ENCODE peak calls at places on chromosomes 7 and 10, in six cellular contexts. O is epithelial cell of proximal tubule, I is posterior cingulate gyrus, T is H9, W is RWPE1, Y is DMS153. E is an unnamed sample.

GRCh38 chr10:75956624-75957023 is 525.2 kb downstream of the LRMDA start:
- DNase-seq in O (no peak), I (no peak), T (no peak), W (no peak), Y (no peak), E (no peak)

GRCh38 chr7:32900415-32900814 is 8.9 kb upstream of the KBTBD2 start:
- DNase-seq in O (no peak), I (no peak), T (no peak), W (no peak), Y (no peak), E (no peak)

GRCh38 chr7:118349604-118350003 is 125.1 kb downstream of the ANKRD7 start:
- DNase-seq in O (no peak), I (no peak), T (no peak), W (no peak), Y (no peak), E (no peak)

GRCh38 chr7:158676171-158676840 is 28.3 kb downstream of the NCAPG2 start:
- DNase-seq in O (no peak), I (no peak), T (no peak), W (no peak), Y (no peak), E (no peak)

GRCh38 chr7:93171606-93172226 is 23.5 kb upstream of the SAMD9L start:
- DNase-seq in O (no peak), I (no peak), T (no peak), W (no peak), Y (no peak), E (no peak)

GRCh38 chr7:125661677-125662076 is 732.1 kb upstream of the POT1 start:
- DNase-seq in O (no peak), I (no peak), T (no peak), W (no peak), Y (no peak), E (no peak)

GRCh38 chr10:8738987-8739386 is 684.5 kb downstream of the GATA3 start:
- DNase-seq in O (no peak), I (no peak), T (no peak), W (no peak), Y (no peak), E (no peak)

GRCh38 chr10:79246606-79247275 is 100.5 kb upstream of the PPIF start:
- DNase-seq in O (no peak), I (no peak), T (no peak), W (no peak), Y (no peak), E (no peak)

E was measured in kidney epithelial cell.